ENCODE peak calls at places on chromosomes 3 and 15, in eight cellular contexts. T, H, L, V, G, J, M and O are unnamed samples.

GRCh38 chr15:83205725-83206324 is 1.8 kb downstream of the HDGFL3 start:
- DNase-seq in V (no peak), G (no peak), H (peak), M (no peak), T (peak), L (no peak), J (no peak), O (no peak)

GRCh38 chr15:92845109-92845508 is 55.0 kb upstream of the CHD2 start:
- DNase-seq in H (peak), J (peak), G (no peak), M (no peak), V (no peak), L (peak), T (no peak), O (no peak)

GRCh38 chr3:55416381-55416821 is 70.7 kb downstream of the WNT5A start:
- DNase-seq in L (no peak), G (no peak), H (peak), T (no peak), V (no peak), M (no peak), J (no peak), O (no peak)

GRCh38 chr15:83626171-83626802 is 27.6 kb upstream of the ADAMTSL3 start:
- DNase-seq in H (no peak), M (no peak), L (no peak), J (no peak), G (peak), T (no peak), V (no peak), O (no peak)

GRCh38 chr3:160665784-160666526 is 11.0 kb upstream of the ARL14 start:
- DNase-seq in J (no peak), G (no peak), H (no peak), M (no peak), V (no peak), L (no peak), T (peak), O (no peak)

GRCh38 chr15:89566141-89566540 is 9.1 kb upstream of the TICRR start:
- DNase-seq in V (no peak), G (no peak), H (no peak), L (no peak), M (no peak), T (no peak), J (no peak), O (no peak)

GRCh38 chr3:101725192-101725889 is 927 bp downstream of the CEP97 start:
- DNase-seq in M (peak), H (peak), J (peak), G (no peak), L (peak), V (no peak), T (no peak), O (peak)

GRCh38 chr3:15933439-15934144 is 135.8 kb upstream of the ANKRD28 start:
- DNase-seq in M (no peak), L (no peak), G (no peak), V (no peak), J (no peak), T (no peak), H (peak), O (no peak)

GRCh38 chr15:25847066-25847465 is 16.1 kb downstream of the ATP10A start:
- DNase-seq in T (no peak), V (no peak), J (no peak), H (no peak), L (no peak), M (no peak), G (no peak), O (no peak)

GRCh38 chr15:39468341-39468740 is 112.5 kb upstream of the THBS1 start:
- DNase-seq in H (no peak), M (peak), L (no peak), J (peak), V (no peak), G (no peak), T (no peak), O (no peak)

GRCh38 chr3:146403792-146404191 is 65.6 kb downstream of the PLSCR2 start:
- DNase-seq in M (no peak), H (no peak), G (no peak), T (no peak), L (no peak), V (peak), J (no peak), O (no peak)

GRCh38 chr15:98866503-98866902 is 141.1 kb downstream of the PGPEP1L start:
- DNase-seq in L (no peak), M (no peak), G (no peak), V (no peak), T (no peak), J (no peak), H (peak), O (no peak)

GRCh38 chr3:134308350-134308891 is 57.8 kb upstream of the RYK start:
- DNase-seq in G (peak), H (peak), M (peak), L (peak), V (peak), J (peak), T (peak), O (peak)

GRCh38 chr3:126911162-126912026 is 71.5 kb upstream of the PLXNA1 start:
- DNase-seq in G (peak), L (peak), M (peak), J (peak), V (peak), T (peak), H (peak), O (peak)

GRCh38 chr3:72606005-72606800 is 242.0 kb downstream of the SHQ1 start:
- DNase-seq in G (no peak), T (no peak), M (no peak), L (no peak), V (no peak), H (peak), J (no peak), O (no peak)

GRCh38 chr3:182294256-182294655 is 499.0 kb upstream of the ATP11B start:
- DNase-seq in H (no peak), J (no peak), M (no peak), G (no peak), V (no peak), T (no peak), L (no peak), O (no peak)

GRCh38 chr15:76336254-76337046 is at the start of gene ISL2:
- DNase-seq in J (no peak), H (peak), M (no peak), L (peak), V (peak), G (peak), T (peak), O (no peak)